ENCODE peak calls at places on chromosomes 4 and X, in six cellular contexts. E, F, Y, G, S and Z are unnamed samples.

GRCh38 chr4:165874072-165874798 is 1.2 kb downstream of the TLL1 start:
- DNase-seq in E (no peak), F (no peak), Y (no peak), G (no peak), S (no peak), Z (peak)

GRCh38 chr4:147589586-147589985 is 27.6 kb upstream of the TMEM184C start:
- DNase-seq in E (no peak), F (no peak), Y (no peak), G (no peak), S (no peak), Z (no peak)

GRCh38 chr4:4941741-4942140 is 77.5 kb downstream of the CYTL1 start:
- DNase-seq in E (no peak), F (no peak), Y (no peak), G (no peak), S (no peak), Z (no peak)

GRCh38 chr4:107317596-107317995 is 281.5 kb upstream of the DKK2 start:
- DNase-seq in E (no peak), F (no peak), Y (no peak), G (no peak), S (no peak), Z (no peak)

GRCh38 chr4:98688416-98689290 is 30.2 kb upstream of the TSPAN5 start:
- DNase-seq in E (no peak), F (peak), Y (no peak), G (no peak), S (no peak), Z (no peak)

GRCh38 chr4:1327526-1328266 is 19.3 kb upstream of the UVSSA start:
- DNase-seq in E (no peak), F (no peak), Y (no peak), G (no peak), S (no peak), Z (no peak)

GRCh38 chr4:138164218-138164617 is 77.9 kb downstream of the SLC7A11 start:
- DNase-seq in E (no peak), F (no peak), Y (no peak), G (no peak), S (no peak), Z (no peak)

GRCh38 chr4:145920205-145920604 is 18.4 kb downstream of the ZNF827 start:
- DNase-seq in E (no peak), F (no peak), Y (no peak), G (no peak), S (no peak), Z (no peak)

GRCh38 chr4:472881-473574 is 25.9 kb downstream of the ZNF721 start:
- DNase-seq in E (peak), F (no peak), Y (no peak), G (no peak), S (no peak), Z (no peak)

GRCh38 chrX:69280956-69281355 is 115.7 kb upstream of the PJA1 start:
- DNase-seq in E (no peak), F (no peak), Y (no peak), G (no peak), S (no peak), Z (no peak)

GRCh38 chr4:3655485-3656429 is 110.4 kb upstream of the ADRA2C start:
- DNase-seq in E (no peak), F (no peak), Y (no peak), G (no peak), S (no peak), Z (no peak)

GRCh38 chrX:140766024-140766611 is 56.6 kb downstream of the LINC00632 start:
- DNase-seq in E (no peak), F (peak), Y (peak), G (peak), S (no peak), Z (peak)

GRCh38 chrX:67604979-67605703 is 61.3 kb downstream of the AR start:
- DNase-seq in E (no peak), F (no peak), Y (no peak), G (no peak), S (no peak), Z (peak)

GRCh38 chrX:128216364-128216763 is 164.2 kb upstream of the ACTRT1 start:
- DNase-seq in E (no peak), F (no peak), Y (no peak), G (no peak), S (no peak), Z (no peak)

GRCh38 chr4:40769266-40769665 is 19.5 kb downstream of the NSUN7 start:
- DNase-seq in E (no peak), F (no peak), Y (no peak), G (no peak), S (no peak), Z (no peak)